ENCODE peak calls at places on chromosomes 4 and X, in eight cellular contexts. G is A549, T is fibroblast of pulmonary artery, A is uterus, Z is aorta, H is pancreas, E is tibial artery, X is heart left ventricle. M is an unnamed sample.

GRCh38 chr4:23484689-23485088 is 405.2 kb downstream of the PPARGC1A start:
- DNase-seq in Z (no peak), H (no peak), T (peak; percentile 25), G (no peak), E (no peak), A (no peak), X (no peak), M (no peak)

GRCh38 chr4:128357286-128357685 is 69.7 kb upstream of the PGRMC2 start:
- DNase-seq in T (peak; percentile 70), X (no peak), Z (no peak), A (no peak), H (no peak), E (no peak), G (no peak), M (no peak)

GRCh38 chrX:114162068-114162735 is 421.7 kb upstream of the HTR2C start:
- DNase-seq in Z (no peak), X (no peak), G (peak; percentile 4), H (no peak), T (no peak), E (no peak), A (no peak), M (no peak)

GRCh38 chr4:153110739-153111138 is 93.5 kb upstream of the TRIM2 start:
- DNase-seq in G (no peak), E (no peak), H (no peak), T (no peak), A (no peak), Z (no peak), X (no peak), M (no peak)

GRCh38 chr4:54099959-54100606 is at the start of gene GSX2:
- DNase-seq in E (peak; percentile 40), T (no peak), G (no peak), X (no peak), A (peak; percentile 33), H (no peak), Z (no peak), M (no peak)

GRCh38 chr4:112882286-112882685 is 167.2 kb upstream of the ANK2 start:
- DNase-seq in E (no peak), H (no peak), A (no peak), Z (no peak), X (no peak), G (no peak), T (no peak), M (no peak)

GRCh38 chrX:132636080-132636479 is 147.2 kb upstream of the MBNL3 start:
- DNase-seq in Z (no peak), T (peak; percentile 10), A (no peak), E (no peak), H (no peak), G (no peak), X (no peak), M (peak; percentile 4)

GRCh38 chr4:17117746-17118145 is 219.3 kb upstream of the LDB2 start:
- DNase-seq in X (no peak), H (no peak), A (no peak), T (no peak), Z (no peak), E (no peak), G (no peak), M (no peak)

GRCh38 chr4:119041951-119042560 is 93.6 kb upstream of the MYOZ2 start:
- DNase-seq in A (peak; percentile 47), Z (peak; percentile 50), X (peak; percentile 58), H (peak; percentile 38), T (peak; percentile 88), G (peak; percentile 81), E (peak; percentile 45), M (peak; percentile 81)

GRCh38 chr4:55824865-55825264 is 5.3 kb downstream of the EXOC1L start:
- DNase-seq in H (no peak), A (no peak), Z (no peak), T (no peak), X (no peak), G (no peak), E (no peak), M (no peak)
- H3K4me3 ChIP-seq in H (no peak overlapping the region), A (no peak overlapping the region), Z (no peak overlapping the region), T (no peak overlapping the region), X (no peak overlapping the region), G (no peak overlapping the region), E (no peak overlapping the region), M (no peak overlapping the region)

DNA sequence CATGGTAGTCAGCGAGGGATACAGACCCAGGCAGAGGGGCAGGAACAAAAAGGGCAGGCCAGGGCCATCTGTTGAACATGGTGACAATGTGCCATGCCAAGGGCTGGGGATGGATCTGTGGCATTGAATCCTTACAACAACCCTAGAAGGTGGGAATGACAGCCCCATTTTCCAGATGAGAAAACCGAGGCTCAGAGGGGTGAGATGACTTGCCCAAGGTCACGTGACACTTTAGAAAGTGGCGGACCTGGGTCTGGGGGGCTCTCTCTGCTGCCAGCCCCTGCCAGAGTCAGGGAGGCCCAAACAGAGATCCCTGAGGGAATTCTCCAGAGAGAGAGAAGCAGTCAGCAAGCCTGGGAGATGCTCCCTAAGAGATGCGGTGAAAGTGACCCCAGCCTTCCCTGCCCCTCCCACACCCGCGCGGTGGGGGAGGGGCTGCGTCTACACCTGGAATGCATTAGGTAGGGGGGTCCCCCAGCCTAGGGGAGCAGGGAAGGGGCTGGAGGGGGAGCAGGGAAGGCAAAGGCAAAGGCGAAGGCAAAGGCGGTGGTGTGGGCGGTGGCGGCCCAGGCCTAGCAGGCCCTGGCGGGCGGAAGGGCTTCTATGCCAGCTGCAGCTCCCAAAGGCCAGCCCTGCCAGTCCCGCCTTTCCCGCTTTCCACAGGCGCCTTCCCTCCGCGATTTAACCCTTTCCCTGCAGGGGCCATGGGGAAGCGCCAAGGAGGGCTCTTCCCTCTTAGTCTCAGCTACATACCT is 13.0 kb downstream of the FGD1 start:
- DNase-seq in H (no peak), A (peak; percentile 19), T (no peak), E (no peak), Z (peak; percentile 52), G (no peak), X (no peak), M (no peak)
- H3K4me3 ChIP-seq in H (no peak overlapping the region), A (no peak overlapping the region), T (no peak overlapping the region), E (peak overlapping the region; percentile 43), Z (no peak overlapping the region), G (no peak overlapping the region), X (no peak overlapping the region), M (no peak overlapping the region)

GRCh38 chr4:45349859-45350258 is 623.5 kb upstream of the GNPDA2 start:
- DNase-seq in G (no peak), E (no peak), A (no peak), X (no peak), Z (no peak), H (no peak), T (no peak), M (no peak)
- H3K4me3 ChIP-seq in G (no peak overlapping the region), E (no peak overlapping the region), A (no peak overlapping the region), X (no peak overlapping the region), Z (no peak overlapping the region), H (no peak overlapping the region), T (no peak overlapping the region), M (no peak overlapping the region)

GRCh38 chr4:89800012-89800516 is 36.9 kb downstream of the SNCA start:
- DNase-seq in X (no peak), A (no peak), E (no peak), T (peak; percentile 83), Z (no peak), H (no peak), G (no peak), M (peak; percentile 6)
- H3K4me3 ChIP-seq in X (no peak overlapping the region), A (no peak overlapping the region), E (no peak overlapping the region), T (peak overlapping the region; percentile 18), Z (no peak overlapping the region), H (no peak overlapping the region), G (no peak overlapping the region), M (no peak overlapping the region)

M was measured in A673.